ENCODE peak calls at places on chromosome 4, in four cellular contexts. J is NCI-H1694 treated with DMSO at 0.1 percent for 48 hours, G is NCI-H2029 treated with DMSO at 0.1 percent for 48 hours, X is posterior cingulate gyrus. L is an unnamed sample.

GRCh38 chr4:54005475-54005874 is 58.9 kb downstream of the CHIC2 start:
- DNase-seq in J (no peak), G (no peak), X (no peak), L (no peak)

GRCh38 chr4:72895408-72895807 is 174.1 kb downstream of the COX18 start:
- DNase-seq in J (no peak), G (no peak), X (no peak), L (no peak)

GRCh38 chr4:152665691-152666410 is 13.9 kb downstream of the TMEM154 start:
- DNase-seq in J (no peak), G (no peak), X (no peak), L (no peak)

GRCh38 chr4:41375561-41375960 is 118.8 kb downstream of the UCHL1 start:
- DNase-seq in J (no peak), G (no peak), X (no peak), L (no peak)

GRCh38 chr4:47451657-47452056 is 11.8 kb downstream of the COMMD8 start:
- DNase-seq in J (no peak), G (no peak), X (no peak), L (no peak)

GRCh38 chr4:88009871-88010270 is 2.4 kb downstream of the PKD2 start:
- DNase-seq in J (no peak), G (no peak), X (no peak), L (no peak)

GRCh38 chr4:25680580-25680979 is 24.9 kb downstream of the SLC34A2 start:
- DNase-seq in J (no peak), G (no peak), X (no peak), L (no peak)

GRCh38 chr4:52651993-52652672 is 7.0 kb downstream of the USP46 start:
- DNase-seq in J (no peak), G (no peak), X (no peak), L (no peak)

GRCh38 chr4:3250438-3250955 is 1.5 kb downstream of the MSANTD1 start:
- DNase-seq in J (no peak), G (no peak), X (no peak), L (no peak)

GRCh38 chr4:3026531-3026930 is 47.8 kb downstream of the HTT-AS start:
- DNase-seq in J (no peak), G (no peak), X (no peak), L (no peak)

GRCh38 chr4:9771069-9771468 is 10.4 kb upstream of the DRD5 start:
- DNase-seq in J (no peak), G (no peak), X (no peak), L (no peak)

GRCh38 chr4:184994010-184994622 is 24.2 kb upstream of the HELT start:
- DNase-seq in J (no peak), G (no peak), X (no peak), L (no peak)

GRCh38 chr4:52574036-52574435 is 85.1 kb downstream of the USP46 start:
- DNase-seq in J (no peak), G (no peak), X (no peak), L (no peak)

GRCh38 chr4:94621491-94622080 is 136.2 kb upstream of the BMPR1B start:
- DNase-seq in J (no peak), G (no peak), X (no peak), L (no peak)

GRCh38 chr4:148094149-148094548 is 348.1 kb downstream of the NR3C2 start:
- DNase-seq in J (no peak), G (peak; percentile 14), X (no peak), L (no peak)

GRCh38 chr4:39114436-39114835 is 52.4 kb downstream of the KLHL5 start:
- DNase-seq in J (no peak), G (no peak), X (no peak), L (no peak)

GRCh38 chr4:113692809-113693411 is 68.6 kb downstream of the CAMK2D start:
- DNase-seq in J (no peak), G (no peak), X (no peak), L (no peak)

GRCh38 chr4:107951551-107951950 is 20.2 kb downstream of the CYP2U1 start:
- DNase-seq in J (no peak), G (no peak), X (no peak), L (no peak)

GRCh38 chr4:148305749-148306148 is 136.5 kb downstream of the NR3C2 start:
- DNase-seq in J (no peak), G (no peak), X (no peak), L (no peak)

GRCh38 chr4:3440979-3441500 is 728 bp upstream of the HGFAC start:
- DNase-seq in J (no peak), G (no peak), X (no peak), L (no peak)

L was measured in amygdala.